ENCODE peak calls at places on chromosomes 12 and 14, in seven cellular contexts. B is H7, E is activated T-cell treated with anti-CD3 and anti-CD28 coated beads for 4 hours, U is HCEC 1CT, L is endothelial cell, T is Caki2, A is GM20000. P is an unnamed sample.

GRCh38 chr14:31421200-31421599 is 850 bp upstream of the HEATR5A start:
- DNase-seq in A (no peak), B (no peak), L (no peak), T (no peak), E (no peak), U (no peak), P (no peak)

GRCh38 chr14:28780843-28781503 is 14.4 kb downstream of the FOXG1 start:
- DNase-seq in A (no peak), E (no peak), T (no peak), U (peak), L (no peak), B (no peak), P (no peak)

GRCh38 chr14:70856851-70857498 is 47.7 kb upstream of the MAP3K9 start:
- DNase-seq in A (no peak), L (no peak), B (no peak), U (peak), T (no peak), E (no peak), P (peak)

GRCh38 chr14:42047421-42048045 is 440.9 kb downstream of the LRFN5 start:
- DNase-seq in U (no peak), L (no peak), A (no peak), B (no peak), E (no peak), T (no peak), P (no peak)

GRCh38 chr14:37625597-37626595 is 30.5 kb downstream of the TTC6 start:
- DNase-seq in E (no peak), U (no peak), L (no peak), A (no peak), B (no peak), T (no peak), P (no peak)

GRCh38 chr12:6899837-6900519 is 4.6 kb upstream of the LRRC23 start:
- DNase-seq in U (peak), T (peak), L (no peak), B (no peak), A (no peak), E (no peak), P (no peak)

GRCh38 chr12:10278104-10278503 is 29.6 kb upstream of the KLRD1 start:
- DNase-seq in B (no peak), E (no peak), L (no peak), T (no peak), U (no peak), A (no peak), P (no peak)

GRCh38 chr12:14981049-14981448 is 8.2 kb downstream of the PDE6H start:
- DNase-seq in A (no peak), U (no peak), B (no peak), E (no peak), T (no peak), L (no peak), P (no peak)

GRCh38 chr12:132483612-132484011 is 6.3 kb upstream of the FBRSL1 start:
- DNase-seq in B (no peak), A (no peak), E (no peak), T (no peak), U (no peak), L (no peak), P (no peak)

GRCh38 chr14:106652494-106652893 is 1126.1 kb downstream of the TMEM121 start:
- DNase-seq in U (no peak), T (peak), A (peak), B (no peak), E (no peak), L (no peak), P (no peak)

GRCh38 chr12:94206886-94207285 is 58.5 kb downstream of the PLXNC1 start:
- DNase-seq in T (no peak), A (no peak), U (peak), E (no peak), B (no peak), L (no peak), P (no peak)

GRCh38 chr12:106115450-106115849 is 23.3 kb downstream of the NUAK1 start:
- DNase-seq in A (no peak), B (no peak), T (no peak), U (no peak), E (no peak), L (no peak), P (no peak)

GRCh38 chr12:7346571-7347225 is 42.8 kb downstream of the ACSM4 start:
- DNase-seq in T (no peak), L (no peak), A (no peak), B (no peak), E (no peak), U (no peak), P (no peak)

GRCh38 chr14:20489093-20489994 is 16.0 kb upstream of the RNASE10 start:
- DNase-seq in T (peak), U (no peak), E (no peak), A (peak), L (no peak), B (no peak), P (no peak)

GRCh38 chr12:132197581-132198281 is 53.5 kb downstream of the NOC4L start:
- DNase-seq in U (no peak), E (no peak), A (no peak), L (no peak), B (no peak), T (no peak), P (no peak)

GRCh38 chr12:45671254-45671653 is 58.3 kb upstream of the ARID2 start:
- DNase-seq in B (no peak), A (no peak), L (no peak), U (peak), T (no peak), E (no peak), P (peak)

GRCh38 chr12:50415899-50416479 is 15.3 kb downstream of the LARP4 start:
- DNase-seq in A (no peak), E (no peak), B (no peak), U (no peak), L (no peak), T (no peak), P (no peak)

GRCh38 chr12:103043531-103044445 is 86.3 kb downstream of the ASCL1 start:
- DNase-seq in E (no peak), T (no peak), A (no peak), B (peak), L (no peak), U (no peak), P (no peak)

GRCh38 chr12:50538178-50538577 is 33.4 kb downstream of the DIP2B start:
- DNase-seq in E (no peak), L (no peak), T (no peak), U (no peak), A (no peak), B (no peak), P (no peak)

GRCh38 chr12:78494911-78495310 is 369.7 kb upstream of the SYT1 start:
- DNase-seq in T (no peak), A (no peak), L (no peak), B (no peak), E (no peak), U (peak), P (peak)

GRCh38 chr12:52181757-52182156 is 10.1 kb downstream of the KRT80 start:
- DNase-seq in B (peak), A (no peak), L (no peak), U (peak), T (no peak), E (no peak), P (peak)

GRCh38 chr12:48197549-48197966 is 5.5 kb downstream of the OR10AD1 start:
- DNase-seq in L (no peak), B (no peak), U (peak), T (no peak), A (peak), E (no peak), P (peak)

GRCh38 chr12:110794623-110795280 is 52.0 kb upstream of the CCDC63 start:
- DNase-seq in U (peak), T (no peak), B (no peak), E (no peak), A (no peak), L (no peak), P (no peak)

GRCh38 chr12:54411398-54412241 is 7.4 kb downstream of the ITGA5 start:
- DNase-seq in L (no peak), A (no peak), U (peak), E (no peak), B (peak), T (peak), P (peak)

GRCh38 chr12:49263400-49263763 is 1.5 kb upstream of the TUBA1C start:
- DNase-seq in U (no peak), B (no peak), T (no peak), E (no peak), A (no peak), L (no peak), P (no peak)

P was measured in HFFc6.